ENCODE peak calls at places on chromosome X, in six cellular contexts. T is PC-3, C is fibroblast of villous mesenchyme, K is head of caudate nucleus, W is neural crest cell, Y is T-helper 9 cell. R is an unnamed sample.

GRCh38 chrX:110964761-110965160 is 131.2 kb upstream of the PAK3 start:
- DNase-seq in Y (no peak), W (peak), T (no peak), K (peak), C (no peak), R (no peak)

GRCh38 chrX:18748499-18748898 is 41.1 kb downstream of the PPEF1 start:
- DNase-seq in W (no peak), C (no peak), T (no peak), Y (no peak), K (no peak), R (no peak)

GRCh38 chrX:1226249-1226648 is 13.8 kb upstream of the CRLF2 start:
- DNase-seq in K (no peak), C (no peak), Y (no peak), W (no peak), T (no peak), R (no peak)

GRCh38 chrX:38796926-38797325 is 4.3 kb upstream of the MID1IP1 start:
- DNase-seq in T (no peak), K (no peak), W (no peak), C (no peak), Y (no peak), R (no peak)

GRCh38 chrX:154373340-154374306 is 811 bp downstream of the FLNA start:
- DNase-seq in C (peak), K (peak), T (peak), W (peak), Y (no peak), R (peak)

GRCh38 chrX:45479835-45480422 is 279.3 kb upstream of the DIPK2B start:
- DNase-seq in K (no peak), Y (no peak), T (peak), W (no peak), C (peak), R (peak)

GRCh38 chrX:69424910-69425309 is 79.2 kb upstream of the NALF2 start:
- DNase-seq in T (no peak), W (no peak), K (no peak), C (no peak), Y (no peak), R (no peak)

GRCh38 chrX:66863721-66864120 is 224.8 kb upstream of the EDA2R start:
- DNase-seq in Y (no peak), W (no peak), C (no peak), T (no peak), K (no peak), R (no peak)

GRCh38 chrX:148732743-148733142 is 232.3 kb downstream of the AFF2 start:
- DNase-seq in K (no peak), C (no peak), Y (no peak), T (no peak), W (no peak), R (no peak)

GRCh38 chrX:81120270-81120935 is 81.3 kb downstream of the HMGN5 start:
- DNase-seq in T (no peak), Y (no peak), C (no peak), K (no peak), W (no peak), R (no peak)

GRCh38 chrX:10904220-10904619 is 206.9 kb upstream of the HCCS start:
- DNase-seq in W (no peak), K (no peak), Y (no peak), C (no peak), T (peak), R (no peak)

GRCh38 chrX:136754641-136755040 is 26.1 kb downstream of the ARHGEF6 start:
- DNase-seq in K (peak), C (no peak), W (no peak), T (no peak), Y (no peak), R (no peak)

GRCh38 chrX:78375894-78376293 is 48.5 kb upstream of the CYSLTR1 start:
- DNase-seq in T (peak), C (peak), W (no peak), K (no peak), Y (no peak), R (peak)

GRCh38 chrX:22053486-22053885 is 21.4 kb downstream of the PHEX start:
- DNase-seq in Y (no peak), K (no peak), T (no peak), C (no peak), W (no peak), R (no peak)

GRCh38 chrX:98380556-98380955 is 1496.8 kb downstream of the RPA4 start:
- DNase-seq in C (no peak), Y (no peak), W (peak), K (no peak), T (no peak), R (no peak)

GRCh38 chrX:13080128-13080795 is 35.8 kb upstream of the FAM9C start:
- DNase-seq in Y (no peak), T (no peak), C (no peak), W (no peak), K (no peak), R (no peak)

GRCh38 chrX:34300871-34301270 is 168.8 kb upstream of the FAM47A start:
- DNase-seq in T (peak), C (peak), Y (no peak), W (peak), K (peak), R (no peak)

GRCh38 chrX:131987252-131987651 is 35.9 kb upstream of the STK26 start:
- DNase-seq in T (no peak), W (no peak), Y (no peak), K (no peak), C (no peak), R (no peak)

GRCh38 chrX:153592966-153593688 is 5.8 kb downstream of the CCNQ start:
- DNase-seq in W (no peak), C (no peak), Y (no peak), K (no peak), T (no peak), R (no peak)

GRCh38 chrX:118807151-118808017 is 16.2 kb upstream of the ZCCHC12 start:
- DNase-seq in K (peak), W (peak), C (peak), Y (no peak), T (peak), R (no peak)

GRCh38 chrX:69163936-69164741 is 1.1 kb downstream of the PJA1 start:
- DNase-seq in W (no peak), T (no peak), C (no peak), K (peak), Y (peak), R (no peak)